ENCODE peak calls at places on chromosomes 2 and 18, in nine cellular contexts. D is MCF 10A; V is left cardiac atrium; W is mesothelial cell of epicardium; B is uterus; J is foreskin fibroblast; E is NCI-H524; S is GM03348; U is activated T-cell treated with anti-CD3 and anti-CD28 coated beads, Interleukin-2, amount 50 U/mL, for 1 hour. I is an unnamed sample.

GRCh38 chr18:55351220-55351619 is 236.8 kb downstream of the TCF4 start:
- DNase-seq in D (no peak), V (no peak), W (no peak), B (no peak), J (peak), E (no peak), S (no peak), U (no peak), I (no peak)

GRCh38 chr2:182097571-182097970 is 111.9 kb downstream of the PPP1R1C start:
- DNase-seq in D (no peak), V (no peak), W (no peak), B (no peak), J (no peak), E (no peak), S (no peak), U (no peak), I (no peak)

GRCh38 chr2:224221455-224221913 is 180.4 kb downstream of the FAM124B start:
- DNase-seq in D (peak), V (no peak), W (no peak), B (no peak), J (peak), E (no peak), S (peak), U (no peak), I (peak)

GRCh38 chr18:22789600-22789999 is 143.5 kb upstream of the RBBP8 start:
- DNase-seq in D (no peak), V (no peak), W (no peak), B (no peak), J (no peak), E (no peak), S (no peak), U (no peak), I (no peak)

GRCh38 chr2:165820296-165820695 is 26.2 kb upstream of the GALNT3 start:
- DNase-seq in D (no peak), V (no peak), W (no peak), B (no peak), J (no peak), E (no peak), S (no peak), U (no peak), I (no peak)

GRCh38 chr2:236440110-236440881 is 129.3 kb upstream of the ACKR3 start:
- DNase-seq in D (no peak), V (no peak), W (no peak), B (no peak), J (no peak), E (no peak), S (no peak), U (no peak), I (no peak)

GRCh38 chr2:54103454-54104314 is 11.7 kb upstream of the ACYP2 start:
- DNase-seq in D (peak), V (peak), W (no peak), B (peak), J (peak), E (peak), S (peak), U (no peak), I (peak)

GRCh38 chr2:178579006-178579405 is 98.7 kb downstream of the PLEKHA3 start:
- DNase-seq in D (peak), V (no peak), W (no peak), B (no peak), J (peak), E (no peak), S (no peak), U (no peak), I (peak)

GRCh38 chr2:88469202-88470114 is 17.0 kb upstream of the FOXI3 start:
- DNase-seq in D (no peak), V (no peak), W (no peak), B (no peak), J (no peak), E (no peak), S (no peak), U (no peak), I (no peak)

GRCh38 chr2:72340665-72341064 is 193.0 kb upstream of the CYP26B1 start:
- DNase-seq in D (no peak), V (no peak), W (no peak), B (no peak), J (peak), E (no peak), S (peak), U (no peak), I (no peak)

GRCh38 chr2:235384624-235385023 is 109.2 kb upstream of the AGAP1 start:
- DNase-seq in D (no peak), V (no peak), W (no peak), B (no peak), J (no peak), E (no peak), S (no peak), U (no peak), I (no peak)

I was measured in HT1080.